ENCODE peak calls at places on chromosomes 12 and 14, in four cellular contexts. A is stimulated activated CD8-positive, alpha-beta memory T cell treated with anti-CD3 and anti-CD28 coated beads, Interleukin-7, amount 100 ng/mL, for 1 hour; D is germinal center; G is HFFc6. Q is an unnamed sample.

GRCh38 chr14:95260537-95261440 is 58.9 kb downstream of the CLMN start:
- DNase-seq in A (no peak), D (no peak), G (no peak), Q (no peak)

GRCh38 chr14:34715108-34715863 is 893 bp upstream of the CFL2 start:
- DNase-seq in A (no peak), D (no peak), G (no peak), Q (no peak)

GRCh38 chr12:113724703-113725556 is 241.2 kb downstream of the RBM19 start:
- DNase-seq in A (no peak), D (no peak), G (no peak), Q (no peak)

GRCh38 chr14:103136388-103137271 is 13.4 kb downstream of the TNFAIP2 start:
- DNase-seq in A (no peak), D (no peak), G (peak), Q (no peak)

GRCh38 chr14:102155150-102155549 is 15.5 kb downstream of the WDR20 start:
- DNase-seq in A (no peak), D (no peak), G (peak), Q (no peak)

GRCh38 chr12:63918788-63919300 is 74.3 kb downstream of the SRGAP1 start:
- DNase-seq in A (no peak), D (no peak), G (peak), Q (no peak)

GRCh38 chr12:82329508-82329907 is 28.7 kb downstream of the CCDC59 start:
- DNase-seq in A (no peak), D (no peak), G (no peak), Q (no peak)

GRCh38 chr12:132294121-132295034 is 35.0 kb downstream of the GALNT9 start:
- DNase-seq in A (no peak), D (no peak), G (no peak), Q (no peak)

GRCh38 chr12:109191621-109192250 is 75.3 kb downstream of the ACACB start:
- DNase-seq in A (no peak), D (no peak), G (no peak), Q (no peak)

GRCh38 chr12:48601013-48601756 is 31.3 kb upstream of the LALBA start:
- DNase-seq in A (no peak), D (no peak), G (peak), Q (no peak)

GRCh38 chr14:47040490-47040889 is 388.9 kb upstream of the RPL10L start:
- DNase-seq in A (no peak), D (no peak), G (no peak), Q (no peak)

GRCh38 chr12:110741795-110742717 is 635 bp downstream of the PPP1CC start:
- DNase-seq in A (no peak), D (peak), G (no peak), Q (no peak)

GRCh38 chr12:5716221-5716620 is 228.8 kb downstream of the ANO2 start:
- DNase-seq in A (no peak), D (no peak), G (no peak), Q (no peak)

GRCh38 chr12:10722905-10723866 is at the start of gene YBX3:
- DNase-seq in A (peak), D (peak), G (peak), Q (no peak)

GRCh38 chr14:58738189-58738836 is 100.6 kb downstream of the DACT1 start:
- DNase-seq in A (no peak), D (no peak), G (peak), Q (no peak)

GRCh38 chr14:81737938-81738337 is 204.3 kb upstream of the SEL1L start:
- DNase-seq in A (no peak), D (no peak), G (no peak), Q (no peak)

GRCh38 chr12:105334568-105334967 is 4.1 kb downstream of the C12orf75 start:
- DNase-seq in A (no peak), D (no peak), G (peak), Q (no peak)

GRCh38 chr14:91388551-91388975 is 29.1 kb downstream of the CCDC88C start:
- DNase-seq in A (no peak), D (no peak), G (peak), Q (peak)

GRCh38 chr12:39627914-39628313 is 8.3 kb upstream of the ABCD2 start:
- DNase-seq in A (no peak), D (no peak), G (no peak), Q (no peak)

GRCh38 chr12:12779529-12779928 is 5.9 kb upstream of the APOLD1 start:
- DNase-seq in A (no peak), D (no peak), G (peak), Q (no peak)

GRCh38 chr14:38339704-38340103 is 83.8 kb upstream of the CLEC14A start:
- DNase-seq in A (no peak), D (no peak), G (peak), Q (no peak)

GRCh38 chr14:76874734-76875133 is 48.5 kb downstream of the LRRC74A start:
- DNase-seq in A (no peak), D (no peak), G (no peak), Q (no peak)

GRCh38 chr12:68011882-68012207 is 22.6 kb downstream of the IFNG-AS1 start:
- DNase-seq in A (no peak), D (no peak), G (no peak), Q (no peak)

GRCh38 chr12:106711316-106711715 is 63.2 kb upstream of the RIC8B start:
- DNase-seq in A (no peak), D (no peak), G (no peak), Q (no peak)

GRCh38 chr12:7108042-7108927 is 729 bp downstream of the C1RL start:
- DNase-seq in A (peak), D (peak), G (peak), Q (peak)

Q was measured in effector memory CD4-positive, alpha-beta T cell.